ENCODE peak calls at places on chromosomes 7 and 10, in eight cellular contexts. T is coronary artery; P is RWPE2; X is neural progenitor cell; N is CD4-positive, CD25-positive, alpha-beta regulatory T cell; F is WERI-Rb-1; E is cardiac muscle cell; K is endodermal cell. Y is an unnamed sample.

GRCh38 chr7:112009081-112009480 is 197.1 kb downstream of the DOCK4 start:
- DNase-seq in T (no peak), P (no peak), X (no peak), N (no peak), F (no peak), E (no peak), K (no peak), Y (no peak)

GRCh38 chr7:110090113-110090820 is 1000.7 kb upstream of the LRRN3 start:
- DNase-seq in T (no peak), P (no peak), X (peak), N (peak), F (no peak), E (no peak), K (no peak), Y (no peak)

GRCh38 chr10:43323245-43323644 is 48.2 kb upstream of the FXYD4 start:
- DNase-seq in T (no peak), P (no peak), X (no peak), N (no peak), F (no peak), E (no peak), K (no peak), Y (no peak)

GRCh38 chr7:26151096-26151495 is 902 bp upstream of the NFE2L3 start:
- DNase-seq in T (no peak), P (no peak), X (no peak), N (no peak), F (no peak), E (no peak), K (no peak), Y (no peak)

GRCh38 chr7:5758753-5759330 is 22.6 kb downstream of the RNF216 start:
- DNase-seq in T (no peak), P (no peak), X (no peak), N (no peak), F (no peak), E (no peak), K (no peak), Y (peak)

GRCh38 chr7:151056286-151057037 is 1.2 kb downstream of the CDK5 start:
- DNase-seq in T (no peak), P (no peak), X (peak), N (no peak), F (peak), E (no peak), K (peak), Y (peak)

GRCh38 chr7:127798023-127798422 is 146.0 kb downstream of the SND1 start:
- DNase-seq in T (no peak), P (no peak), X (no peak), N (no peak), F (no peak), E (no peak), K (no peak), Y (peak)

GRCh38 chr10:60943372-60944158 is 420 bp downstream of the RHOBTB1 start:
- DNase-seq in T (peak), P (peak), X (peak), N (no peak), F (peak), E (peak), K (peak), Y (peak)

GRCh38 chr10:60733189-60733815 is 45.0 kb upstream of the CDK1 start:
- DNase-seq in T (no peak), P (peak), X (peak), N (no peak), F (peak), E (peak), K (peak), Y (peak)

GRCh38 chr7:22452142-22452763 is 47.7 kb downstream of the STEAP1B start:
- DNase-seq in T (no peak), P (no peak), X (peak), N (peak), F (peak), E (peak), K (peak), Y (no peak)

DNA sequence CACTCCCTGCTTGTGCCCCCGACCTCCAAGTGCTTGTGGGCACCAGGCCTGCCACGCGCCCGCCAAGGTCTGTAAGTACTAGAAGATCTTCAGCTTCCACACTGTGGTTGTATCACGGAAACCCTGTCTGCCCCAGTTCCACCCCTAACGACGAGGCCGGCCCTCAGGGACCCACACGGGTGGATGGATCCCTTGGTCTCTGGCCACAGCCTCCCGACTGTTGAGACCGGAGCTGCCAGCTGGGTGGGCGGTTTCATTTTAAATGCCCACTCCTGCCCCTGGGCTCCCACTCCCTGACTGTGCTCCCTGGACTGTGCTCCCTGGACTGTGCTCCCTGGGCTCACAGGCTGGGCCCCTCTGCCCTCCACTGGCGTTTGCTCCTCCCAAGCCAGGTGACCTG is 50.1 kb downstream of the DPYSL4 start:
- DNase-seq in T (no peak), P (no peak), X (no peak), N (no peak), F (no peak), E (no peak), K (no peak), Y (peak)
- H3K27ac ChIP-seq in T (no peak), P (no peak), X (no peak), N (no peak), F (no peak), E (no peak), K (no peak), Y (no peak)

GRCh38 chr10:30133198-30133597 is 73.8 kb upstream of the JCAD start:
- DNase-seq in T (no peak), P (no peak), X (no peak), N (no peak), F (no peak), E (no peak), K (no peak), Y (no peak)

GRCh38 chr10:30134546-30134945 is 75.2 kb upstream of the JCAD start:
- DNase-seq in T (no peak), P (no peak), X (no peak), N (no peak), F (no peak), E (no peak), K (no peak), Y (no peak)
- H3K27ac ChIP-seq in T (no peak), P (no peak), X (no peak), N (no peak), F (no peak), E (peak), K (no peak), Y (no peak)

GRCh38 chr10:118314882-118315281 is 27.2 kb downstream of the FAM204A start:
- DNase-seq in T (no peak), P (no peak), X (no peak), N (no peak), F (no peak), E (no peak), K (no peak), Y (no peak)
- H3K27ac ChIP-seq in T (no peak), P (no peak), X (no peak), N (no peak), F (no peak), E (no peak), K (no peak), Y (no peak)

GRCh38 chr10:125641398-125641797 is 41.6 kb downstream of the TEX36 start:
- DNase-seq in T (no peak), P (no peak), X (no peak), N (no peak), F (no peak), E (no peak), K (no peak), Y (no peak)

GRCh38 chr10:125640609-125641008 is 42.4 kb downstream of the TEX36 start:
- DNase-seq in T (no peak), P (no peak), X (no peak), N (no peak), F (no peak), E (no peak), K (no peak), Y (no peak)

GRCh38 chr10:125646311-125646710 is 36.7 kb downstream of the TEX36 start:
- DNase-seq in T (no peak), P (no peak), X (no peak), N (no peak), F (no peak), E (no peak), K (no peak), Y (no peak)
- H3K27ac ChIP-seq in T (no peak), P (no peak), X (no peak), N (no peak), F (no peak), E (no peak), K (no peak), Y (no peak)

GRCh38 chr7:24971333-24972165 is 8.4 kb downstream of the OSBPL3 start:
- DNase-seq in T (no peak), P (peak), X (no peak), N (no peak), F (peak), E (no peak), K (no peak), Y (no peak)

GRCh38 chr7:24972166-24972477 is 7.9 kb downstream of the OSBPL3 start:
- DNase-seq in T (no peak), P (no peak), X (no peak), N (no peak), F (no peak), E (no peak), K (no peak), Y (no peak)

GRCh38 chr7:24975172-24975571 is 4.8 kb downstream of the OSBPL3 start:
- DNase-seq in T (no peak), P (no peak), X (no peak), N (no peak), F (no peak), E (no peak), K (no peak), Y (no peak)

GRCh38 chr7:24974026-24974832 is 5.7 kb downstream of the OSBPL3 start:
- DNase-seq in T (no peak), P (no peak), X (no peak), N (no peak), F (no peak), E (no peak), K (no peak), Y (no peak)

DNA sequence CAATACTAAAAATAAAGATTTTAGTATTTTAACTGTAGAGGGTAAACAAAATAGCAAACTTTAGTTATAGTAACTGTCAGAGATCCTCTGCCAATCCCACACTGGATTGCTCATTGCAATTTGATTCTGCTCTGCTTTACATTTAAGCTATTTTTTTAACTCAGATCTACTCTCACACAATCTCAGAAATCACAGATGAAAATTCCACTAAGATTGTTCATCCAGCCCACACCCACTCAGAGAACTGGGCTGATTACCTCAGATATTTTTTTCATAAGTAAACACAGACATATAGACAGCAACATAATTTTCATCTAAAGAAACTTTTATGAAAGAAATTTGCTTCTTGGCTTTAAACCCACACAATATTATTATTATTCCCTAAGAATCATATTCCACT is 7.0 kb downstream of the OSBPL3 start:
- DNase-seq in T (no peak), P (no peak), X (no peak), N (no peak), F (no peak), E (no peak), K (no peak), Y (no peak)
- H3K27ac ChIP-seq in T (no peak), P (peak), X (no peak), N (no peak), F (no peak), E (no peak), K (no peak), Y (no peak)

GRCh38 chr10:29455095-29455494 is 166.2 kb downstream of the LYZL1 start:
- DNase-seq in T (no peak), P (no peak), X (no peak), N (no peak), F (no peak), E (no peak), K (no peak), Y (no peak)
- H3K27ac ChIP-seq in T (no peak), P (no peak), X (no peak), N (no peak), F (no peak), E (peak), K (no peak), Y (no peak)

GRCh38 chr10:62475531-62475930 is 101.4 kb downstream of the ZNF365 start:
- DNase-seq in T (no peak), P (no peak), X (no peak), N (no peak), F (no peak), E (no peak), K (no peak), Y (no peak)

GRCh38 chr10:62482581-62482980 is 108.4 kb downstream of the ZNF365 start:
- DNase-seq in T (no peak), P (no peak), X (no peak), N (no peak), F (no peak), E (no peak), K (no peak), Y (no peak)

DNA sequence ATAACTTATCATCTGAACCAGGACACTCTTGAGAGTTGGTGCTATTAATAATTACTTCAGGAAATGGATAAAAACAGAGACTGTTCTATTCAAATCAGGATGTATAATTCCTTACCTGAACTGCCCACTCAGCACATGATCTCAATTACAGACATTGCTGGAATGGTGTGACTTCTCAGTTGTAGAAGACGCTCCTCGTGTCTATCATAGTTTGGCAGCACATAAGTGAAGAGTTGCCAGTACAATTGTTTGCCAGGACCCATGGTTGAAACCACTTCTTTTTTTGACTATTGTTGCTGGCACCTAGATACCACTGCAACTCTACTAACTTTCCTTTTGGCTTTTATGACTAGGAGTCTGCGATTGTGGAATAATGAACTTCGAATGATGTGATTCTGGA is 105.4 kb downstream of the ZNF365 start:
- DNase-seq in T (no peak), P (no peak), X (no peak), N (no peak), F (no peak), E (no peak), K (no peak), Y (no peak)
- H3K27ac ChIP-seq in T (no peak), P (no peak), X (no peak), N (no peak), F (no peak), E (no peak), K (no peak), Y (no peak)

GRCh38 chr10:93471110-93471651 is 11.0 kb downstream of the MYOF start:
- DNase-seq in T (no peak), P (no peak), X (no peak), N (no peak), F (no peak), E (no peak), K (no peak), Y (no peak)
- H3K27ac ChIP-seq in T (peak), P (peak), X (no peak), N (no peak), F (no peak), E (no peak), K (peak), Y (peak)

GRCh38 chr10:130400890-130401289 is 264.7 kb downstream of the GLRX3 start:
- DNase-seq in T (peak), P (no peak), X (no peak), N (no peak), F (no peak), E (no peak), K (peak), Y (no peak)

GRCh38 chr10:130398090-130398994 is 262.2 kb downstream of the GLRX3 start:
- DNase-seq in T (peak), P (no peak), X (no peak), N (no peak), F (no peak), E (no peak), K (peak), Y (no peak)

GRCh38 chr10:130401860-130402765 is 265.9 kb downstream of the GLRX3 start:
- DNase-seq in T (peak), P (no peak), X (no peak), N (no peak), F (no peak), E (no peak), K (peak), Y (no peak)

GRCh38 chr10:130396044-130396443 is 259.9 kb downstream of the GLRX3 start:
- DNase-seq in T (peak), P (no peak), X (no peak), N (no peak), F (no peak), E (no peak), K (peak), Y (no peak)

DNA sequence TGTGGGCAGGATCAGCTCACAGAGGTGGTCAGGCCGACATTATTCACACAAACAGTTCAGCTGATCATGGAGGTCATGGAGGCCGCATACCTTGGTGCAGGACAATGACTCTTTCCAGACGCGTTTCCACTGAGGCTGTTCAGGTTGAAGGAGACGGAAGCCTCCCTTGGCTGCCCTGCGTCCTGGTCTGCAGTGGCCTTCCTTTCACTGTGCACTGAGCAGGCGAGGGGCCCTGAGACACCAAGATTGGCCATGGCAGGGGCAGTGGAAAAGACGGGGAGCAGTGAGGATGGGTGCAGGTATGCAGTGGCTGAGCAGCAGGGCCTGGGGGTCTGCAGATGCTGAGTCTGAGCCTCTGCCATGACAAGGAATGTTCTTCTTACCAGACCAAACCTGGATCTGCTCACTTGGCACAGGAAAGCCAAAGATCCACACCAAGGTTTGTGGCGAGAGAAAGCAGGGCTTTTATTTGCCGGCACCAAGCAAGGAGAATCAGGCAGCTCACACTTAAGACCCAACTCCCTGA is 263.3 kb downstream of the GLRX3 start:
- DNase-seq in T (peak), P (no peak), X (no peak), N (no peak), F (no peak), E (no peak), K (peak), Y (no peak)
- H3K27ac ChIP-seq in T (no peak), P (no peak), X (no peak), N (no peak), F (no peak), E (no peak), K (no peak), Y (no peak)

Y was measured in upper lobe of left lung.